ENCODE peak calls at places on chromosomes 1 and 21, in nine cellular contexts. One of them, this sample, is unnamed.

GRCh38 chr1:71828431-71829012 is 453.8 kb downstream of the NEGR1 start:
- DNase-seq in mucosa of descending colon: peak; percentile 12
- DNase-seq in AG08395: no peak
- DNase-seq in HL-60: no peak
- DNase-seq in stomach: no peak
- DNase-seq in Karpas-422: no peak
- DNase-seq in amniotic stem cell: no peak
- DNase-seq in endodermal cell: no peak
- DNase-seq in stimulated activated CD4-positive, alpha-beta T cell treated with anti-CD3 and anti-CD28 coated beads, Interleukin-4, amount 100 ng/mL, for 1 hour: no peak
- DNase-seq in this sample: no peak

GRCh38 chr1:47228644-47229030 is 3.4 kb downstream of the TAL1 start:
- DNase-seq in endodermal cell: no peak
- DNase-seq in AG08395: no peak
- DNase-seq in stimulated activated CD4-positive, alpha-beta T cell treated with anti-CD3 and anti-CD28 coated beads, Interleukin-4, amount 100 ng/mL, for 1 hour: no peak
- DNase-seq in HL-60: no peak
- DNase-seq in stomach: no peak
- DNase-seq in mucosa of descending colon: no peak
- DNase-seq in Karpas-422: no peak
- DNase-seq in amniotic stem cell: no peak
- DNase-seq in this sample: no peak

GRCh38 chr1:152182942-152183341 is 23.9 kb upstream of the RPTN start:
- DNase-seq in amniotic stem cell: no peak
- DNase-seq in HL-60: no peak
- DNase-seq in Karpas-422: no peak
- DNase-seq in stomach: no peak
- DNase-seq in AG08395: peak; percentile 68
- DNase-seq in mucosa of descending colon: no peak
- DNase-seq in stimulated activated CD4-positive, alpha-beta T cell treated with anti-CD3 and anti-CD28 coated beads, Interleukin-4, amount 100 ng/mL, for 1 hour: no peak
- DNase-seq in endodermal cell: no peak
- DNase-seq in this sample: no peak

GRCh38 chr1:174157157-174157806 is 2.0 kb upstream of the RABGAP1L start:
- DNase-seq in stomach: no peak
- DNase-seq in mucosa of descending colon: no peak
- DNase-seq in HL-60: no peak
- DNase-seq in amniotic stem cell: no peak
- DNase-seq in stimulated activated CD4-positive, alpha-beta T cell treated with anti-CD3 and anti-CD28 coated beads, Interleukin-4, amount 100 ng/mL, for 1 hour: no peak
- DNase-seq in Karpas-422: peak; percentile 55
- DNase-seq in endodermal cell: no peak
- DNase-seq in AG08395: no peak
- DNase-seq in this sample: no peak

GRCh38 chr1:97340951-97341350 is 579.9 kb downstream of the DPYD start:
- DNase-seq in amniotic stem cell: no peak
- DNase-seq in stimulated activated CD4-positive, alpha-beta T cell treated with anti-CD3 and anti-CD28 coated beads, Interleukin-4, amount 100 ng/mL, for 1 hour: no peak
- DNase-seq in AG08395: peak; percentile 65
- DNase-seq in HL-60: no peak
- DNase-seq in mucosa of descending colon: no peak
- DNase-seq in endodermal cell: no peak
- DNase-seq in stomach: no peak
- DNase-seq in Karpas-422: no peak
- DNase-seq in this sample: no peak

GRCh38 chr21:45322231-45322959 is 34.7 kb upstream of the POFUT2 start:
- DNase-seq in endodermal cell: peak; percentile 46
- DNase-seq in AG08395: no peak
- DNase-seq in HL-60: no peak
- DNase-seq in stimulated activated CD4-positive, alpha-beta T cell treated with anti-CD3 and anti-CD28 coated beads, Interleukin-4, amount 100 ng/mL, for 1 hour: no peak
- DNase-seq in mucosa of descending colon: no peak
- DNase-seq in stomach: no peak
- DNase-seq in Karpas-422: no peak
- DNase-seq in amniotic stem cell: no peak
- DNase-seq in this sample: no peak

GRCh38 chr1:246703581-246703980 is 20.6 kb upstream of the SCCPDH start:
- DNase-seq in AG08395: no peak
- DNase-seq in stimulated activated CD4-positive, alpha-beta T cell treated with anti-CD3 and anti-CD28 coated beads, Interleukin-4, amount 100 ng/mL, for 1 hour: no peak
- DNase-seq in stomach: peak; percentile 46
- DNase-seq in endodermal cell: no peak
- DNase-seq in amniotic stem cell: no peak
- DNase-seq in HL-60: peak; percentile 77
- DNase-seq in mucosa of descending colon: peak; percentile 69
- DNase-seq in Karpas-422: peak; percentile 38
- DNase-seq in this sample: no peak

GRCh38 chr1:111577814-111578213 is 41.8 kb upstream of the RAP1A start:
- DNase-seq in stimulated activated CD4-positive, alpha-beta T cell treated with anti-CD3 and anti-CD28 coated beads, Interleukin-4, amount 100 ng/mL, for 1 hour: no peak
- DNase-seq in mucosa of descending colon: no peak
- DNase-seq in Karpas-422: no peak
- DNase-seq in AG08395: no peak
- DNase-seq in stomach: no peak
- DNase-seq in amniotic stem cell: no peak
- DNase-seq in HL-60: no peak
- DNase-seq in endodermal cell: no peak
- DNase-seq in this sample: no peak

GRCh38 chr1:69846267-69846666 is 278.5 kb downstream of the LRRC7 start:
- DNase-seq in Karpas-422: no peak
- DNase-seq in endodermal cell: no peak
- DNase-seq in stimulated activated CD4-positive, alpha-beta T cell treated with anti-CD3 and anti-CD28 coated beads, Interleukin-4, amount 100 ng/mL, for 1 hour: no peak
- DNase-seq in mucosa of descending colon: no peak
- DNase-seq in HL-60: no peak
- DNase-seq in amniotic stem cell: no peak
- DNase-seq in AG08395: no peak
- DNase-seq in stomach: no peak
- DNase-seq in this sample: no peak

This sample was measured in trophoblast cell.